ENCODE peak calls at places on chromosome 5, in eight cellular contexts. C is A549, K is IMR-90, B is HCT116, M is SK-N-SH, S is HepG2, F is K562, J is GM12878. A is an unnamed sample.
A peak's percentile ranks its signal among the peaks of the same experiment; 100 is the strongest.

GRCh38 chr5:31470608-31471007 is 61.3 kb downstream of the DROSHA start:
- DNase-seq in M (no peak), F (peak; percentile 90), K (peak; percentile 54), J (no peak), S (no peak), B (no peak), C (no peak), A (no peak)

GRCh38 chr5:148469446-148470062 is 85.8 kb downstream of the FBXO38 start:
- DNase-seq in B (no peak), S (no peak), K (peak; percentile 76), M (no peak), C (no peak), J (no peak), F (no peak), A (no peak)

GRCh38 chr5:150175536-150175935 is 9.0 kb downstream of the CDX1 start:
- DNase-seq in B (peak; percentile 19), F (peak; percentile 67), S (peak; percentile 62), K (peak; percentile 25), C (peak; percentile 81), J (no peak), M (peak; percentile 83), A (no peak)

GRCh38 chr5:180105827-180106312 is 34.3 kb upstream of the RNF130 start:
- DNase-seq in S (no peak), M (no peak), C (no peak), F (peak; percentile 60), K (no peak), J (no peak), B (peak; percentile 4), A (no peak)

GRCh38 chr5:62206150-62206829 is 99.7 kb upstream of the KIF2A start:
- DNase-seq in C (peak; percentile 28), F (peak; percentile 58), S (peak; percentile 18), M (peak; percentile 11), B (peak; percentile 38), K (no peak), J (no peak), A (peak; percentile 33)

GRCh38 chr5:8829322-8830029 is 716.4 kb downstream of the SEMA5A start:
- DNase-seq in J (no peak), C (peak; percentile 18), K (peak; percentile 100), B (no peak), F (no peak), S (no peak), M (no peak), A (no peak)

GRCh38 chr5:71747182-71747581 is 28.1 kb downstream of the CARTPT start:
- DNase-seq in C (no peak), M (no peak), J (no peak), B (no peak), F (no peak), K (no peak), S (no peak), A (no peak)

GRCh38 chr5:8520922-8521321 is 652.0 kb downstream of the MTRR start:
- DNase-seq in F (no peak), M (no peak), J (no peak), S (no peak), C (no peak), B (no peak), K (no peak), A (no peak)

GRCh38 chr5:10533218-10533617 is 30.7 kb upstream of the ANKRD33B start:
- DNase-seq in F (no peak), C (no peak), K (no peak), J (no peak), B (no peak), M (no peak), S (no peak), A (peak; percentile 67)

GRCh38 chr5:130549884-130550552 is 615.0 kb downstream of the HINT1 start:
- DNase-seq in J (no peak), S (peak; percentile 3), F (no peak), B (peak; percentile 66), K (no peak), C (no peak), M (no peak), A (no peak)

GRCh38 chr5:42813533-42813932 is 1.8 kb upstream of the SELENOP start:
- DNase-seq in S (peak; percentile 59), F (no peak), C (no peak), K (no peak), B (no peak), M (no peak), J (no peak), A (peak; percentile 74)

GRCh38 chr5:129161830-129162229 is 67.3 kb downstream of the ISOC1 start:
- DNase-seq in J (no peak), B (no peak), S (no peak), C (no peak), K (no peak), M (no peak), F (no peak), A (no peak)

GRCh38 chr5:169914766-169915165 is 65.5 kb downstream of the INSYN2B start:
- DNase-seq in F (no peak), S (no peak), B (no peak), J (no peak), M (no peak), K (peak; percentile 75), C (no peak), A (no peak)

GRCh38 chr5:64883912-64884311 is 115.2 kb downstream of the CWC27 start:
- DNase-seq in S (no peak), C (no peak), J (no peak), F (no peak), K (peak; percentile 28), B (no peak), M (no peak), A (no peak)

GRCh38 chr5:14165375-14166091 is 22.4 kb downstream of the TRIO start:
- DNase-seq in F (no peak), C (peak; percentile 89), B (peak; percentile 86), K (peak; percentile 95), M (no peak), S (peak; percentile 52), J (no peak), A (no peak)

DNA sequence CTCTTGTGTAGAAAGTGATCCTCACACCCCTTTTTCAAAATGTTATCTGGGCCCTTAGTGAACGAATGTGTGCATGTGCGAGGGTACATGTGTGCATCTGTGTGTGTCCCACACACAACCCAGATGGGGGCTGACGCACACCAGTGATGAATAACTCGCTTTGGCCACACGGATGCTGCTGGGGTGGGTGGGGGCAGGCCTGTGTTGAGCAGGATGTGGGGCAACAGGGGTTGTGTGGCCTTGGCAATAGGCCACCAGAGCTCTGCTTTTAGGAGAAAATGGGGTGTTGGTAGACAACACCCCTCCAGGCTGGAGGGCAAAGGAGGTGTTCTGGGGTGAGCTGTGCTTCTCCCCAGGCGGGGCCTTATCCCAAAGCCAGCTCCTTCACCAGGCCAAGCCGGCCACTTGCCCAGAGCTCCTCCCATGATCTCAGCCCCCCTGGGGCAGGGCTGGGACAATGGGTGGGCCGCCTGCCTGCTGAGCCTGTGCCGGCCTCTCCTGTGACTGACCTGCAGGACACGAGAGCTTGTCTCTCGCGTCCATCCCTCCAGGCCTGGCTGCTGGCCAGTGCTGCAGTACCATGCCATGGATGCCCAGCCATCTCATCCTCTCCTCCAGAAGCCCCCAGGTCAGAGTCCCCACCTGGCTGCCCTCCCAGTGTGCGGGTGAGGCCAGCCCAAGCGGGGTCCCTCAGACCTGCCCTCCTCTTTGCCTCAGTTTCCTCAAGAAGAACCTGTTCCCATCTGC is 1.7 kb downstream of the DBN1 start:
- DNase-seq in S (no peak), M (peak; percentile 73), J (no peak), K (peak; percentile 65), C (no peak), B (no peak), F (no peak), A (no peak)
- TF ChIP-seq RAD21 in S (no peak), M (no peak), J (no peak), K (no peak), C (no peak), B (no peak), F (no peak), A (no peak)

GRCh38 chr5:39076757-39077475 is 2.7 kb upstream of the RICTOR start:
- DNase-seq in C (peak; percentile 57), M (no peak), B (no peak), J (peak; percentile 53), F (peak; percentile 54), K (peak; percentile 56), S (no peak), A (no peak)

GRCh38 chr5:39079147-39079546 is 4.9 kb upstream of the RICTOR start:
- DNase-seq in M (no peak), B (no peak), S (no peak), F (no peak), C (no peak), K (no peak), J (no peak), A (no peak)

GRCh38 chr5:39080597-39081204 is 6.5 kb upstream of the RICTOR start:
- DNase-seq in S (peak; percentile 56), C (peak; percentile 64), B (peak; percentile 60), M (peak; percentile 63), J (no peak), K (peak; percentile 73), F (peak; percentile 85), A (no peak)

GRCh38 chr5:39082995-39083394 is 8.8 kb upstream of the RICTOR start:
- DNase-seq in M (no peak), S (no peak), J (no peak), C (no peak), K (no peak), B (no peak), F (no peak), A (no peak)

GRCh38 chr5:39080168-39080567 is 6.0 kb upstream of the RICTOR start:
- DNase-seq in F (no peak), M (no peak), K (no peak), B (no peak), S (no peak), C (no peak), J (no peak), A (no peak)
- TF ChIP-seq RAD21 in F (no peak), M (no peak), K (no peak), B (no peak), S (no peak), C (no peak), J (no peak), A (no peak)

GRCh38 chr5:93099902-93100347 is 481.1 kb downstream of the NR2F1-AS1 start:
- DNase-seq in F (no peak), K (no peak), J (no peak), C (no peak), S (no peak), B (no peak), M (no peak), A (no peak)

GRCh38 chr5:93100976-93101375 is 480.0 kb downstream of the NR2F1-AS1 start:
- DNase-seq in F (no peak), B (no peak), J (no peak), C (no peak), M (no peak), S (no peak), K (no peak), A (no peak)

GRCh38 chr5:93096561-93096960 is 484.5 kb downstream of the NR2F1-AS1 start:
- DNase-seq in M (no peak), F (no peak), C (no peak), J (no peak), B (no peak), S (no peak), K (no peak), A (no peak)

DNA sequence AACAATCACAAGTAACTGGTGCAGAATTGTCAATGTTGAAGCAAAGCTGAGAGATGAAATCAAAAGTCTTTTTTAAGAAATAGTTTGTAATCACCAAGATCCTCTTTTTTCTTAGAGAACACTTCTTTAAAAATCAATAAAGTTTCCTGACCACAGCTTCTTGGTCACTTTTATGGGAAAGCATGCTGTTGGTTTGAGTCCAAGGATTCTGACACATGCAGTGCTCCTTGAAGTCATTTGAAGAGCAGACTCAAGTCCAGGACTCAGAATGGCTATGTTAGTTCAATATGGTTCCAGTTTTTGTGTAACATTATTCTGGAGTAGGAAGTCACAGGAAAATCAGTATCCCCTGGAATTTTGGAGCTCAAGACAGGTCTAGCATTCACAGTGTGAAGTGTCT is 480.6 kb downstream of the NR2F1-AS1 start:
- DNase-seq in B (peak; percentile 37), J (no peak), M (no peak), K (peak; percentile 74), F (no peak), S (no peak), C (no peak), A (no peak)
- TF ChIP-seq RAD21 in B (peak; percentile 9), J (no peak), M (no peak), K (no peak), F (no peak), S (no peak), C (no peak), A (no peak)

GRCh38 chr5:102663771-102664530 is 91.2 kb upstream of the PAM start:
- DNase-seq in K (no peak), J (no peak), B (no peak), M (no peak), C (no peak), F (no peak), S (no peak), A (no peak)
- TF ChIP-seq RAD21 in K (no peak), J (no peak), B (no peak), M (no peak), C (no peak), F (no peak), S (no peak), A (no peak)

A was measured in H1.